ENCODE peak calls at places on chromosomes 12 and 14, in six cellular contexts. One of them, this sample, is unnamed.

GRCh38 chr12:75766263-75767160 is 255.1 kb upstream of the KRR1 start:
- DNase-seq in retina: no peak
- DNase-seq in DMS 273 treated with DMSO at 0.1 percent for 48 hours: no peak
- DNase-seq in AG09309: no peak
- DNase-seq in 8988T: no peak
- DNase-seq in activated CD4-positive, alpha-beta T cell treated with anti-CD3 and anti-CD28 coated beads, Interleukin-2, amount 50 U/mL, for 1 hour: no peak
- DNase-seq in this sample: no peak

GRCh38 chr12:64528616-64529015 is 76.7 kb downstream of the TBK1 start:
- DNase-seq in activated CD4-positive, alpha-beta T cell treated with anti-CD3 and anti-CD28 coated beads, Interleukin-2, amount 50 U/mL, for 1 hour: no peak
- DNase-seq in AG09309: no peak
- DNase-seq in 8988T: no peak
- DNase-seq in retina: no peak
- DNase-seq in DMS 273 treated with DMSO at 0.1 percent for 48 hours: no peak
- DNase-seq in this sample: no peak

GRCh38 chr14:21796912-21797311 is 123.3 kb upstream of the OR4E1 start:
- DNase-seq in retina: no peak
- DNase-seq in DMS 273 treated with DMSO at 0.1 percent for 48 hours: no peak
- DNase-seq in activated CD4-positive, alpha-beta T cell treated with anti-CD3 and anti-CD28 coated beads, Interleukin-2, amount 50 U/mL, for 1 hour: peak
- DNase-seq in 8988T: no peak
- DNase-seq in AG09309: no peak
- DNase-seq in this sample: no peak

GRCh38 chr12:115103884-115104883 is 420.2 kb upstream of the TBX3 start:
- DNase-seq in 8988T: no peak
- DNase-seq in retina: no peak
- DNase-seq in AG09309: no peak
- DNase-seq in activated CD4-positive, alpha-beta T cell treated with anti-CD3 and anti-CD28 coated beads, Interleukin-2, amount 50 U/mL, for 1 hour: no peak
- DNase-seq in DMS 273 treated with DMSO at 0.1 percent for 48 hours: no peak
- DNase-seq in this sample: no peak

GRCh38 chr14:99983251-99984012 is 81.8 kb upstream of the EVL start:
- DNase-seq in retina: no peak
- DNase-seq in AG09309: no peak
- DNase-seq in activated CD4-positive, alpha-beta T cell treated with anti-CD3 and anti-CD28 coated beads, Interleukin-2, amount 50 U/mL, for 1 hour: no peak
- DNase-seq in DMS 273 treated with DMSO at 0.1 percent for 48 hours: no peak
- DNase-seq in 8988T: no peak
- DNase-seq in this sample: no peak

GRCh38 chr12:49491823-49492222 is 47.0 kb upstream of the KCNH3 start:
- DNase-seq in DMS 273 treated with DMSO at 0.1 percent for 48 hours: no peak
- DNase-seq in AG09309: no peak
- DNase-seq in retina: no peak
- DNase-seq in activated CD4-positive, alpha-beta T cell treated with anti-CD3 and anti-CD28 coated beads, Interleukin-2, amount 50 U/mL, for 1 hour: no peak
- DNase-seq in 8988T: no peak
- DNase-seq in this sample: no peak

GRCh38 chr14:85572845-85573244 is 42.9 kb downstream of the FLRT2 start:
- DNase-seq in DMS 273 treated with DMSO at 0.1 percent for 48 hours: no peak
- DNase-seq in retina: no peak
- DNase-seq in activated CD4-positive, alpha-beta T cell treated with anti-CD3 and anti-CD28 coated beads, Interleukin-2, amount 50 U/mL, for 1 hour: no peak
- DNase-seq in 8988T: no peak
- DNase-seq in AG09309: peak
- DNase-seq in this sample: no peak

GRCh38 chr14:73245401-73246325 is 8.4 kb downstream of the PAPLN start:
- DNase-seq in 8988T: peak
- DNase-seq in DMS 273 treated with DMSO at 0.1 percent for 48 hours: no peak
- DNase-seq in retina: peak
- DNase-seq in activated CD4-positive, alpha-beta T cell treated with anti-CD3 and anti-CD28 coated beads, Interleukin-2, amount 50 U/mL, for 1 hour: peak
- DNase-seq in AG09309: no peak
- DNase-seq in this sample: peak

GRCh38 chr12:113214938-113215400 is 6.3 kb upstream of the TPCN1 start:
- DNase-seq in activated CD4-positive, alpha-beta T cell treated with anti-CD3 and anti-CD28 coated beads, Interleukin-2, amount 50 U/mL, for 1 hour: no peak
- DNase-seq in DMS 273 treated with DMSO at 0.1 percent for 48 hours: no peak
- DNase-seq in AG09309: peak
- DNase-seq in retina: no peak
- DNase-seq in 8988T: no peak
- DNase-seq in this sample: peak

This sample was measured in stimulated activated naive B cell treated with anti-CD40 and anti-IgM and Interleukin-4, amounts not matched to agents 10 μg/mL and 1 μg/mL and 100 μg/mL, for 72 hours.